ENCODE peak calls at places on chromosomes 2 and 18, in six cellular contexts. One of them, this sample, is unnamed.

GRCh38 chr2:9108210-9108967 is 98.2 kb upstream of the ASAP2 start:
- DNase-seq in mesendoderm: no peak
- DNase-seq in IMR-90: peak
- DNase-seq in trophoblast cell: no peak
- DNase-seq in mesenchymal stem cell: peak
- DNase-seq in H9: no peak
- DNase-seq in this sample: no peak

GRCh38 chr2:233082934-233083755 is 23.0 kb downstream of the INPP5D start:
- DNase-seq in mesenchymal stem cell: no peak
- DNase-seq in IMR-90: no peak
- DNase-seq in mesendoderm: no peak
- DNase-seq in H9: no peak
- DNase-seq in trophoblast cell: no peak
- DNase-seq in this sample: no peak

GRCh38 chr2:3738454-3738853 is 35.1 kb downstream of the DCDC2C start:
- DNase-seq in trophoblast cell: peak
- DNase-seq in mesendoderm: peak
- DNase-seq in mesenchymal stem cell: peak
- DNase-seq in IMR-90: peak
- DNase-seq in H9: peak
- DNase-seq in this sample: no peak

GRCh38 chr2:170298861-170299429 is 121.0 kb downstream of the MYO3B start:
- DNase-seq in mesenchymal stem cell: no peak
- DNase-seq in trophoblast cell: no peak
- DNase-seq in IMR-90: no peak
- DNase-seq in H9: no peak
- DNase-seq in mesendoderm: no peak
- DNase-seq in this sample: no peak

GRCh38 chr2:67037655-67038054 is 359.5 kb upstream of the ETAA1 start:
- DNase-seq in mesenchymal stem cell: no peak
- DNase-seq in trophoblast cell: no peak
- DNase-seq in mesendoderm: no peak
- DNase-seq in H9: no peak
- DNase-seq in IMR-90: no peak
- DNase-seq in this sample: no peak

GRCh38 chr18:12946549-12947354 is 1.1 kb upstream of the SEH1L start:
- DNase-seq in mesendoderm: peak
- DNase-seq in IMR-90: peak
- DNase-seq in mesenchymal stem cell: peak
- DNase-seq in trophoblast cell: peak
- DNase-seq in H9: peak
- DNase-seq in this sample: peak

GRCh38 chr2:37653093-37653492 is 18.3 kb downstream of the CDC42EP3 start:
- DNase-seq in IMR-90: no peak
- DNase-seq in mesenchymal stem cell: no peak
- DNase-seq in mesendoderm: no peak
- DNase-seq in trophoblast cell: no peak
- DNase-seq in H9: no peak
- DNase-seq in this sample: no peak

GRCh38 chr18:57231846-57232245 is 85.0 kb downstream of the BOD1L2 start:
- DNase-seq in IMR-90: no peak
- DNase-seq in H9: no peak
- DNase-seq in mesenchymal stem cell: no peak
- DNase-seq in mesendoderm: no peak
- DNase-seq in trophoblast cell: no peak
- DNase-seq in this sample: no peak

GRCh38 chr2:179354739-179355537 is 90.3 kb upstream of the SESTD1 start:
- DNase-seq in IMR-90: peak
- DNase-seq in mesendoderm: no peak
- DNase-seq in mesenchymal stem cell: no peak
- DNase-seq in trophoblast cell: peak
- DNase-seq in H9: no peak
- DNase-seq in this sample: no peak

GRCh38 chr2:24984912-24985311 is 13.2 kb upstream of the DNAJC27 start:
- DNase-seq in mesenchymal stem cell: peak
- DNase-seq in H9: peak
- DNase-seq in trophoblast cell: no peak
- DNase-seq in IMR-90: peak
- DNase-seq in mesendoderm: peak
- DNase-seq in this sample: peak

GRCh38 chr2:63861220-63861822 is 19.6 kb downstream of the UGP2 start:
- DNase-seq in IMR-90: peak
- DNase-seq in H9: no peak
- DNase-seq in trophoblast cell: peak
- DNase-seq in mesenchymal stem cell: peak
- DNase-seq in mesendoderm: peak
- DNase-seq in this sample: no peak

GRCh38 chr2:16121231-16121985 is 181.1 kb downstream of the MYCN start:
- DNase-seq in trophoblast cell: peak
- DNase-seq in H9: no peak
- DNase-seq in mesendoderm: no peak
- DNase-seq in mesenchymal stem cell: no peak
- DNase-seq in IMR-90: no peak
- DNase-seq in this sample: no peak

GRCh38 chr2:164903944-164904343 is 51.4 kb downstream of the SLC38A11 start:
- DNase-seq in mesendoderm: no peak
- DNase-seq in trophoblast cell: peak
- DNase-seq in IMR-90: no peak
- DNase-seq in mesenchymal stem cell: no peak
- DNase-seq in H9: no peak
- DNase-seq in this sample: no peak

GRCh38 chr2:174535757-174536703 is 49.2 kb upstream of the GPR155 start:
- DNase-seq in mesendoderm: peak
- DNase-seq in H9: no peak
- DNase-seq in trophoblast cell: peak
- DNase-seq in IMR-90: no peak
- DNase-seq in mesenchymal stem cell: no peak
- DNase-seq in this sample: no peak

GRCh38 chr2:108987111-108987510 is 1.9 kb downstream of the EDAR start:
- DNase-seq in IMR-90: no peak
- DNase-seq in H9: no peak
- DNase-seq in mesendoderm: no peak
- DNase-seq in trophoblast cell: no peak
- DNase-seq in mesenchymal stem cell: no peak
- DNase-seq in this sample: no peak

GRCh38 chr2:29632018-29632417 is 289.4 kb downstream of the ALK start:
- DNase-seq in mesenchymal stem cell: no peak
- DNase-seq in mesendoderm: no peak
- DNase-seq in IMR-90: peak
- DNase-seq in H9: no peak
- DNase-seq in trophoblast cell: no peak
- DNase-seq in this sample: no peak

GRCh38 chr18:75474332-75474731 is 46.8 kb upstream of the SMIM21 start:
- DNase-seq in H9: no peak
- DNase-seq in IMR-90: no peak
- DNase-seq in mesendoderm: no peak
- DNase-seq in mesenchymal stem cell: no peak
- DNase-seq in trophoblast cell: no peak
- DNase-seq in this sample: no peak

GRCh38 chr2:133390151-133390550 is 178.1 kb downstream of the NCKAP5 start:
- DNase-seq in trophoblast cell: no peak
- DNase-seq in mesendoderm: no peak
- DNase-seq in IMR-90: peak
- DNase-seq in H9: no peak
- DNase-seq in mesenchymal stem cell: no peak
- DNase-seq in this sample: no peak

GRCh38 chr2:112121682-112122254 is 16.4 kb upstream of the FBLN7 start:
- DNase-seq in trophoblast cell: peak
- DNase-seq in mesenchymal stem cell: peak
- DNase-seq in IMR-90: peak
- DNase-seq in H9: no peak
- DNase-seq in mesendoderm: peak
- DNase-seq in this sample: no peak

GRCh38 chr2:98702127-98702802 is 28.7 kb downstream of the MGAT4A start:
- DNase-seq in trophoblast cell: no peak
- DNase-seq in IMR-90: no peak
- DNase-seq in H9: no peak
- DNase-seq in mesendoderm: no peak
- DNase-seq in mesenchymal stem cell: no peak
- DNase-seq in this sample: no peak

GRCh38 chr2:67213270-67213670 is 183.9 kb upstream of the ETAA1 start:
- DNase-seq in mesenchymal stem cell: no peak
- DNase-seq in trophoblast cell: no peak
- DNase-seq in mesendoderm: no peak
- DNase-seq in IMR-90: no peak
- DNase-seq in H9: no peak
- DNase-seq in this sample: no peak

GRCh38 chr18:78804206-78805030 is 175.2 kb upstream of the SALL3 start:
- DNase-seq in IMR-90: no peak
- DNase-seq in H9: no peak
- DNase-seq in mesenchymal stem cell: no peak
- DNase-seq in trophoblast cell: no peak
- DNase-seq in mesendoderm: no peak
- DNase-seq in this sample: no peak

GRCh38 chr2:72350852-72351251 is 203.2 kb upstream of the CYP26B1 start:
- DNase-seq in mesenchymal stem cell: no peak
- DNase-seq in H9: no peak
- DNase-seq in trophoblast cell: peak
- DNase-seq in mesendoderm: peak
- DNase-seq in IMR-90: no peak
- DNase-seq in this sample: peak

GRCh38 chr2:187982668-187983067 is 309.0 kb upstream of the GULP1 start:
- DNase-seq in mesendoderm: no peak
- DNase-seq in trophoblast cell: peak
- DNase-seq in H9: no peak
- DNase-seq in mesenchymal stem cell: peak
- DNase-seq in IMR-90: peak
- DNase-seq in this sample: no peak

GRCh38 chr2:206240335-206240734 is 34.1 kb upstream of the ZDBF2 start:
- DNase-seq in IMR-90: no peak
- DNase-seq in mesenchymal stem cell: no peak
- DNase-seq in trophoblast cell: no peak
- DNase-seq in H9: no peak
- DNase-seq in mesendoderm: no peak
- DNase-seq in this sample: no peak

GRCh38 chr18:7417742-7418141 is 149.4 kb upstream of the PTPRM start:
- DNase-seq in mesenchymal stem cell: peak
- DNase-seq in trophoblast cell: peak
- DNase-seq in mesendoderm: peak
- DNase-seq in IMR-90: no peak
- DNase-seq in H9: no peak
- DNase-seq in this sample: no peak

GRCh38 chr2:219765236-219765635 is 137.8 kb downstream of the SLC4A3 start:
- DNase-seq in trophoblast cell: no peak
- DNase-seq in mesenchymal stem cell: no peak
- DNase-seq in H9: no peak
- DNase-seq in IMR-90: no peak
- DNase-seq in mesendoderm: no peak
- DNase-seq in this sample: no peak

GRCh38 chr2:7694066-7695000 is 777.1 kb downstream of the RNF144A start:
- DNase-seq in mesendoderm: no peak
- DNase-seq in IMR-90: no peak
- DNase-seq in trophoblast cell: no peak
- DNase-seq in H9: no peak
- DNase-seq in mesenchymal stem cell: no peak
- DNase-seq in this sample: no peak

GRCh38 chr18:79991494-79991893 is 3.1 kb upstream of the TXNL4A start:
- DNase-seq in trophoblast cell: peak
- DNase-seq in IMR-90: no peak
- DNase-seq in mesenchymal stem cell: no peak
- DNase-seq in mesendoderm: no peak
- DNase-seq in H9: no peak
- DNase-seq in this sample: no peak

GRCh38 chr2:235026649-235027557 is 75.1 kb downstream of the SH3BP4 start:
- DNase-seq in IMR-90: peak
- DNase-seq in H9: no peak
- DNase-seq in trophoblast cell: no peak
- DNase-seq in mesendoderm: no peak
- DNase-seq in mesenchymal stem cell: no peak
- DNase-seq in this sample: no peak

GRCh38 chr2:38533180-38533579 is 69.5 kb downstream of the HNRNPLL start:
- DNase-seq in trophoblast cell: no peak
- DNase-seq in H9: no peak
- DNase-seq in mesendoderm: no peak
- DNase-seq in IMR-90: no peak
- DNase-seq in mesenchymal stem cell: no peak
- DNase-seq in this sample: no peak

GRCh38 chr2:160911258-160911657 is 249.0 kb upstream of the TANK start:
- DNase-seq in mesenchymal stem cell: no peak
- DNase-seq in IMR-90: no peak
- DNase-seq in mesendoderm: no peak
- DNase-seq in H9: no peak
- DNase-seq in trophoblast cell: no peak
- DNase-seq in this sample: no peak

GRCh38 chr2:160908157-160908556 is 252.1 kb upstream of the TANK start:
- DNase-seq in H9: no peak
- DNase-seq in trophoblast cell: no peak
- DNase-seq in IMR-90: no peak
- DNase-seq in mesenchymal stem cell: no peak
- DNase-seq in mesendoderm: no peak
- DNase-seq in this sample: no peak

GRCh38 chr2:160912276-160912675 is 248.0 kb upstream of the TANK start:
- DNase-seq in mesendoderm: no peak
- DNase-seq in mesenchymal stem cell: no peak
- DNase-seq in trophoblast cell: no peak
- DNase-seq in H9: no peak
- DNase-seq in IMR-90: no peak
- DNase-seq in this sample: no peak

GRCh38 chr2:160909781-160910242 is 250.4 kb upstream of the TANK start:
- DNase-seq in mesenchymal stem cell: peak
- DNase-seq in mesendoderm: no peak
- DNase-seq in IMR-90: peak
- DNase-seq in trophoblast cell: no peak
- DNase-seq in H9: no peak
- DNase-seq in this sample: no peak

GRCh38 chr2:160910681-160911080 is 249.5 kb upstream of the TANK start:
- DNase-seq in H9: no peak
- DNase-seq in mesenchymal stem cell: peak
- DNase-seq in mesendoderm: no peak
- DNase-seq in IMR-90: peak
- DNase-seq in trophoblast cell: no peak
- DNase-seq in this sample: no peak
- H3K27ac ChIP-seq in H9: no peak
- H3K27ac ChIP-seq in mesenchymal stem cell: no peak
- H3K27ac ChIP-seq in mesendoderm: no peak
- H3K27ac ChIP-seq in IMR-90: peak
- H3K27ac ChIP-seq in trophoblast cell: no peak
- H3K27ac ChIP-seq in this sample: no peak

GRCh38 chr2:240895656-240896388 is at the start of gene MAB21L4:
- DNase-seq in mesenchymal stem cell: no peak
- DNase-seq in trophoblast cell: peak
- DNase-seq in H9: no peak
- DNase-seq in mesendoderm: peak
- DNase-seq in IMR-90: no peak
- DNase-seq in this sample: no peak
- H2BK5ac ChIP-seq in mesenchymal stem cell: no peak
- H2BK5ac ChIP-seq in trophoblast cell: no peak
- H2BK5ac ChIP-seq in H9: no peak
- H2BK5ac ChIP-seq in mesendoderm: no peak
- H2BK5ac ChIP-seq in IMR-90: no peak
- H2BK5ac ChIP-seq in this sample: no peak

GRCh38 chr2:231318436-231318835 is 77.1 kb upstream of the B3GNT7 start:
- DNase-seq in H9: no peak
- DNase-seq in trophoblast cell: no peak
- DNase-seq in mesendoderm: peak
- DNase-seq in IMR-90: no peak
- DNase-seq in mesenchymal stem cell: no peak
- DNase-seq in this sample: no peak
- H3K27ac ChIP-seq in H9: no peak
- H3K27ac ChIP-seq in trophoblast cell: no peak
- H3K27ac ChIP-seq in mesendoderm: no peak
- H3K27ac ChIP-seq in IMR-90: no peak
- H3K27ac ChIP-seq in mesenchymal stem cell: no peak
- H3K27ac ChIP-seq in this sample: no peak

GRCh38 chr2:10120158-10120937 is 2.2 kb upstream of the RRM2 start:
- DNase-seq in IMR-90: peak
- DNase-seq in mesenchymal stem cell: peak
- DNase-seq in H9: peak
- DNase-seq in mesendoderm: peak
- DNase-seq in trophoblast cell: peak
- DNase-seq in this sample: peak
- H2BK5ac ChIP-seq in IMR-90: peak
- H2BK5ac ChIP-seq in mesenchymal stem cell: peak
- H2BK5ac ChIP-seq in H9: no peak
- H2BK5ac ChIP-seq in mesendoderm: peak
- H2BK5ac ChIP-seq in trophoblast cell: peak
- H2BK5ac ChIP-seq in this sample: no peak

This sample was measured in neuronal stem cell.